ENCODE peak calls at places on chromosome 22, in five cellular contexts. L, D, V, I and U are unnamed samples.

GRCh38 chr22:36257308-36257707 is 4.4 kb downstream of the APOL1 start:
- ATAC-seq in L (no peak), V (no peak), I (no peak), D (no peak), U (no peak)

GRCh38 chr22:43562843-43563242 is 151.0 kb downstream of the MPPED1 start:
- ATAC-seq in D (no peak), L (no peak), I (no peak), V (no peak), U (no peak)

GRCh38 chr22:28911777-28912669 is 28.7 kb downstream of the ZNRF3 start:
- ATAC-seq in D (no peak), V (peak; percentile 81), L (peak; percentile 74), I (no peak), U (peak; percentile 77)

GRCh38 chr22:36317658-36318271 is 64.8 kb downstream of the APOL1 start:
- ATAC-seq in I (no peak), L (no peak), D (no peak), V (no peak), U (peak; percentile 52)

GRCh38 chr22:38947321-38948112 is 9.9 kb upstream of the APOBEC3A start:
- ATAC-seq in D (no peak), I (peak; percentile 83), L (no peak), V (no peak), U (no peak)

GRCh38 chr22:20022231-20023069 is 1.5 kb downstream of the TANGO2 start:
- ATAC-seq in D (no peak), L (no peak), V (no peak), I (no peak), U (no peak)

GRCh38 chr22:28771195-28771791 is 1.2 kb upstream of the CCDC117 start:
- ATAC-seq in I (no peak), V (peak; percentile 11), D (no peak), L (no peak), U (no peak)

GRCh38 chr22:30602049-30602448 is 4.9 kb upstream of the TCN2 start:
- ATAC-seq in L (no peak), D (peak; percentile 28), I (peak; percentile 56), V (no peak), U (no peak)

GRCh38 chr22:20547029-20547428 is 39.6 kb downstream of the MED15 start:
- ATAC-seq in L (no peak), V (no peak), D (no peak), I (no peak), U (no peak)

GRCh38 chr22:19703869-19704268 is 10.4 kb upstream of the SEPTIN5 start:
- ATAC-seq in L (no peak), D (no peak), V (peak; percentile 15), I (no peak), U (no peak)

GRCh38 chr22:19878461-19879247 is 24.0 kb upstream of the GNB1L start:
- ATAC-seq in I (no peak), V (no peak), D (no peak), L (no peak), U (no peak)

GRCh38 chr22:30574095-30574981 is at the start of gene GAL3ST1:
- ATAC-seq in L (no peak), V (peak; percentile 81), D (no peak), I (no peak), U (no peak)

GRCh38 chr22:31323578-31324550 is 22.3 kb downstream of the PATZ1 start:
- ATAC-seq in L (no peak), D (no peak), I (no peak), V (no peak), U (no peak)

GRCh38 chr22:31223786-31224191 is 11.7 kb downstream of the LIMK2 start:
- ATAC-seq in V (peak; percentile 89), I (no peak), L (no peak), D (no peak), U (no peak)

GRCh38 chr22:32255217-32255616 is at the start of gene SLC5A4:
- ATAC-seq in L (no peak), I (no peak), D (no peak), V (no peak), U (no peak)

GRCh38 chr22:42754658-42755057 is 34.0 kb upstream of the A4GALT start:
- ATAC-seq in D (peak; percentile 92), I (no peak), V (peak; percentile 85), L (peak; percentile 71), U (peak; percentile 35)

GRCh38 chr22:17807571-17808410 is 33.5 kb upstream of the BID start:
- ATAC-seq in D (no peak), L (peak; percentile 74), V (no peak), I (no peak), U (no peak)

GRCh38 chr22:39859903-39860588 is 33.5 kb downstream of the ENTHD1 start:
- ATAC-seq in V (no peak), D (no peak), I (peak; percentile 91), L (no peak), U (no peak)

GRCh38 chr22:33918676-33919590 is 1.3 kb downstream of the LARGE1 start:
- ATAC-seq in I (peak; percentile 54), V (peak; percentile 30), L (no peak), D (no peak), U (no peak)

GRCh38 chr22:29030618-29031235 is 30.9 kb downstream of the C22orf31 start:
- ATAC-seq in L (peak; percentile 86), D (peak; percentile 79), V (peak; percentile 79), I (peak; percentile 61), U (peak; percentile 74)

GRCh38 chr22:29141078-29141688 is 64.5 kb upstream of the EMID1 start:
- ATAC-seq in D (no peak), V (no peak), I (no peak), L (no peak), U (no peak)

GRCh38 chr22:25420925-25421904 is 143.3 kb upstream of the GRK3 start:
- ATAC-seq in I (peak; percentile 57), L (no peak), V (peak; percentile 64), D (no peak), U (no peak)

GRCh38 chr22:29031236-29031982 is 30.2 kb downstream of the C22orf31 start:
- ATAC-seq in I (peak; percentile 69), L (peak; percentile 86), D (peak; percentile 87), V (peak; percentile 74), U (peak; percentile 91)

GRCh38 chr22:19656541-19657251 is 57.6 kb upstream of the SEPTIN5 start:
- ATAC-seq in D (no peak), L (no peak), V (no peak), I (no peak), U (no peak)

GRCh38 chr22:49163960-49164690 is 663.5 kb downstream of the BRD1 start:
- ATAC-seq in L (no peak), I (no peak), V (no peak), D (no peak), U (no peak)

GRCh38 chr22:28711820-28712777 is 29.5 kb downstream of the CHEK2 start:
- ATAC-seq in V (peak; percentile 97), L (peak; percentile 90), I (no peak), D (no peak), U (peak; percentile 96)

GRCh38 chr22:36445158-36445668 is 36.2 kb downstream of the TXN2 start:
- ATAC-seq in V (peak; percentile 73), D (peak; percentile 85), L (no peak), I (no peak), U (peak; percentile 66)

GRCh38 chr22:30104501-30105156 is 24.4 kb downstream of the HORMAD2 start:
- ATAC-seq in L (no peak), D (no peak), I (no peak), V (no peak), U (no peak)

GRCh38 chr22:35524966-35525686 is 15.5 kb upstream of the RASD2 start:
- ATAC-seq in V (no peak), L (no peak), I (no peak), D (no peak), U (peak; percentile 74)

GRCh38 chr22:19105867-19106802 is 16.1 kb downstream of the DGCR2 start:
- ATAC-seq in D (peak; percentile 52), I (peak; percentile 66), V (peak; percentile 82), L (no peak), U (no peak)

GRCh38 chr22:40312050-40312449 is 34.2 kb upstream of the ADSL start:
- ATAC-seq in L (no peak), D (no peak), V (no peak), I (no peak), U (no peak)

GRCh38 chr22:36180928-36181327 is 20.4 kb upstream of the APOL3 start:
- ATAC-seq in I (no peak), V (no peak), D (no peak), L (no peak), U (no peak)

GRCh38 chr22:28269277-28269676 is 350.2 kb upstream of the PITPNB start:
- ATAC-seq in I (no peak), L (no peak), V (no peak), D (no peak), U (no peak)

GRCh38 chr22:24831678-24832077 is 25.7 kb downstream of the SGSM1 start:
- ATAC-seq in I (no peak), V (no peak), L (no peak), D (no peak), U (no peak)

GRCh38 chr22:18990355-18991137 is 54.5 kb upstream of the PRODH start:
- ATAC-seq in L (no peak), V (no peak), D (no peak), I (no peak), U (no peak)

GRCh38 chr22:46069518-46070214 is 80.7 kb upstream of the PPARA start:
- ATAC-seq in L (peak; percentile 81), V (no peak), D (no peak), I (no peak), U (peak; percentile 48)
- TF ChIP-seq EP300 in L (no peak), V (no peak), D (no peak), I (no peak), U (no peak)

DNA sequence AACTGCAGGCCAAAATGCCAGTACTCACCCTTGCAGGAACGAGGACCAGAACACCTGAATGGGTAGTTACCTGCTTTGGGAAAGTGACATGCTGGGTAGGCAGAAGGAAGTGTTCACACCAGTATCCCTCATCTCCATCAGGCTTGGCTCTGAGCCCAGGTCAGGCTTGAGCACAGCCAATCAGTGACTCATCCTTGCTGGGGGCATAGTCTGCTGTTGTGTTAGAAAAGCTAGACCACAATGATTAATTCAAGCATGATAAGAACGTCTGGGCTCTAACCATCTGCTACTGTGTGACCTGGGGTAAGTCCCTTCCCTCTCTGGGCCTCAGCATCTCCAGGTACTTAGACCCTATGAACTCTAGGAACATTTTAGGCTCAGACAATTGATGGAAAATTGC is 450.4 kb downstream of the MIAT start:
- ATAC-seq in I (no peak), V (no peak), L (no peak), D (no peak), U (peak; percentile 29)
- TF ChIP-seq POLR2AphosphoS5 in I (no peak), V (no peak), L (no peak), D (no peak), U (peak; percentile 85)

DNA sequence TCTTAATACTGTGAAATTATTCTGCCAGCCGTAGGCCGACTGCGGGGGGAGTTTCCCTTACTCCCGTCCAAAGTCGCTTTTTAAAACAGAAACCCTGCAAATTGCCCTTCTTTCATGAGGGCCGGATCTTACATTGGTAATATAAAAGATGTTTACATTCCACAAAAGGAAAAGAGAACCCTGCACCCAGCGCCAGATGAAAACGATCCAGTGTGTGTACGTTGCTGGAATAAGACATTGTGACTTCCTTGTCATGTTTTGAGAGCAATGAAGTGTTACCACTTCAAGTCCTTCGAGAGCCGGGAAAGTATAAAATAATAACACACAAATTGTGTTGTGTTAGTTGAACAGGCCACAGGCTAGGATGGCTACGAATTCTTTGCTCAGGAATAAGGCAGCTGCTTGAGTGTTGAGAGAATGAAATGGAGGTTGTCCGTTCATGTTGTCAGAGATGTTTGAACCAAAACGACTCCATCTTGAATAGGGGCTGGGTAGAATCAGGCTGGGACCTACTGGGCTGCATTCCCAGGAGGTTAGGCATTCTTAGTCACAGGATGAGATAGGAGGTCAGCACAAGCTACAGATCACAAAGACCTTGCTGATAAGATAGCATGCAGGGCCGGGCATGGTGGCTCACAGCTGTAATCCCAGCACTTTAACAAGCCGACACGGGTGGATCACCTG is 5.4 kb upstream of the ARHGAP8 start:
- ATAC-seq in V (peak; percentile 16), D (no peak), I (no peak), L (no peak), U (no peak)
- TF ChIP-seq EP300 in V (no peak), D (no peak), I (no peak), L (no peak), U (no peak)

GRCh38 chr22:37633693-37634504 is 5.6 kb upstream of the SH3BP1 start:
- ATAC-seq in V (peak; percentile 67), D (peak; percentile 68), L (peak; percentile 80), I (peak; percentile 82), U (peak; percentile 89)
- TF ChIP-seq POLR2AphosphoS5 in V (peak; percentile 72), D (peak; percentile 16), L (peak; percentile 58), I (peak; percentile 50), U (no peak)